ENCODE peak calls at places on chromosomes 4 and X, in five cellular contexts. C, F, Y, L and A are unnamed samples.

GRCh38 chr4:48228887-48229462 is 40.7 kb downstream of the TEC start:
- DNase-seq in C (no peak), L (no peak), F (no peak), Y (no peak), A (no peak)

GRCh38 chr4:44448548-44449443 is at the start of gene KCTD8:
- DNase-seq in L (peak; percentile 43), Y (peak; percentile 79), F (peak; percentile 71), C (peak; percentile 85), A (peak; percentile 93)

GRCh38 chrX:132622130-132622529 is 133.3 kb upstream of the MBNL3 start:
- DNase-seq in F (no peak), C (no peak), L (no peak), Y (no peak), A (no peak)

GRCh38 chr4:81606796-81607550 is 135.3 kb upstream of the RASGEF1B start:
- DNase-seq in C (no peak), L (no peak), Y (peak; percentile 51), F (no peak), A (no peak)

GRCh38 chrX:141960573-141960972 is 56.9 kb downstream of the MAGEC1 start:
- DNase-seq in Y (no peak), C (no peak), F (no peak), L (no peak), A (no peak)

GRCh38 chr4:138560448-138560847 is 318.3 kb upstream of the SLC7A11 start:
- DNase-seq in Y (no peak), L (no peak), C (no peak), F (no peak), A (no peak)

GRCh38 chr4:135267148-135267878 is 1065.7 kb upstream of the PABPC4L start:
- DNase-seq in C (no peak), L (no peak), Y (no peak), F (no peak), A (no peak)

GRCh38 chr4:174427562-174428140 is 94.6 kb downstream of the HPGD start:
- DNase-seq in F (no peak), Y (no peak), C (no peak), L (no peak), A (no peak)

GRCh38 chr4:14100349-14100748 is 472.8 kb upstream of the BOD1L1 start:
- DNase-seq in L (no peak), F (no peak), C (no peak), Y (no peak), A (no peak)

GRCh38 chrX:17519349-17519748 is 144.3 kb downstream of the NHS start:
- DNase-seq in C (peak; percentile 75), F (no peak), Y (no peak), L (peak; percentile 58), A (no peak)

GRCh38 chr4:1208266-1208961 is 36.0 kb upstream of the SPON2 start:
- DNase-seq in Y (peak; percentile 20), L (no peak), C (peak; percentile 79), F (no peak), A (no peak)

GRCh38 chr4:3688018-3688998 is 77.9 kb upstream of the ADRA2C start:
- DNase-seq in Y (no peak), C (peak; percentile 53), F (no peak), L (no peak), A (no peak)

GRCh38 chrX:70201732-70202131 is 24.4 kb downstream of the DGAT2L6 start:
- DNase-seq in C (no peak), Y (no peak), L (no peak), F (no peak), A (no peak)

GRCh38 chrX:24186483-24186882 is 37.0 kb downstream of the ZFX start:
- DNase-seq in L (no peak), C (no peak), Y (no peak), F (no peak), A (no peak)

GRCh38 chrX:47900833-47901232 is 64.1 kb downstream of the ZNF81 start:
- DNase-seq in F (no peak), C (no peak), Y (no peak), L (no peak), A (no peak)

GRCh38 chrX:123450217-123450616 is 266.1 kb downstream of the GRIA3 start:
- DNase-seq in F (peak; percentile 3), C (no peak), L (no peak), Y (no peak), A (no peak)

GRCh38 chrX:30219372-30219771 is 4.0 kb downstream of the MAGEB2 start:
- DNase-seq in L (no peak), C (no peak), F (no peak), Y (no peak), A (no peak)

GRCh38 chrX:53262918-53263394 is 18.4 kb downstream of the IQSEC2 start:
- DNase-seq in F (no peak), Y (no peak), L (no peak), C (no peak), A (no peak)

GRCh38 chrX:85922821-85923220 is 124.5 kb downstream of the CHM start:
- DNase-seq in Y (peak; percentile 26), C (no peak), F (no peak), L (no peak), A (no peak)

GRCh38 chrX:7706032-7706431 is 136.9 kb upstream of the VCX start:
- DNase-seq in L (no peak), F (no peak), C (no peak), Y (no peak), A (no peak)

GRCh38 chr4:119026662-119027444 is 108.8 kb upstream of the MYOZ2 start:
- DNase-seq in Y (no peak), F (no peak), L (peak; percentile 61), C (no peak), A (no peak)

GRCh38 chrX:43423876-43424275 is 232.2 kb upstream of the MAOA start:
- DNase-seq in F (no peak), C (no peak), Y (no peak), L (no peak), A (no peak)

GRCh38 chrX:148991502-148991901 is 491.1 kb downstream of the AFF2 start:
- DNase-seq in C (no peak), L (no peak), F (no peak), Y (no peak), A (no peak)

GRCh38 chrX:11427082-11428033 is 134.1 kb downstream of the AMELX start:
- DNase-seq in Y (no peak), L (peak; percentile 29), F (no peak), C (peak; percentile 76), A (peak; percentile 43)

GRCh38 chr4:119628281-119629141 is at the start of gene PDE5A:
- DNase-seq in Y (peak; percentile 81), C (peak; percentile 85), L (peak; percentile 63), F (peak; percentile 46), A (peak; percentile 83)

GRCh38 chr4:91243132-91243531 is 1060.6 kb upstream of the GRID2 start:
- DNase-seq in F (no peak), C (no peak), Y (peak; percentile 83), L (no peak), A (no peak)

GRCh38 chrX:7283741-7284140 is 135.8 kb upstream of the PUDP start:
- DNase-seq in C (no peak), Y (no peak), F (no peak), L (no peak), A (no peak)

GRCh38 chr4:182447938-182448280 is 204.7 kb downstream of the TENM3 start:
- DNase-seq in Y (no peak), L (no peak), C (no peak), F (no peak), A (no peak)

GRCh38 chr4:165005352-165005751 is 26.4 kb upstream of the TRIM60 start:
- DNase-seq in L (no peak), C (no peak), Y (no peak), F (no peak), A (no peak)

GRCh38 chr4:8391972-8392371 is 48.6 kb downstream of the ACOX3 start:
- DNase-seq in F (no peak), Y (peak; percentile 30), L (peak; percentile 45), C (no peak), A (no peak)

GRCh38 chr4:82833696-82834313 is 35.2 kb upstream of the SCD5 start:
- DNase-seq in L (no peak), Y (no peak), C (no peak), F (peak; percentile 27), A (no peak)

GRCh38 chrX:41677183-41677582 is 11.6 kb upstream of the GPR34 start:
- DNase-seq in Y (no peak), L (no peak), C (no peak), F (no peak), A (no peak)
- H3K27me3 ChIP-seq in Y (no peaks in the 10 kb centered on the region), L (peaks cover 8% of the 10 kb centered on the region), C (no peaks in the 10 kb centered on the region), F (no peaks in the 10 kb centered on the region), A (no peaks in the 10 kb centered on the region)

DNA sequence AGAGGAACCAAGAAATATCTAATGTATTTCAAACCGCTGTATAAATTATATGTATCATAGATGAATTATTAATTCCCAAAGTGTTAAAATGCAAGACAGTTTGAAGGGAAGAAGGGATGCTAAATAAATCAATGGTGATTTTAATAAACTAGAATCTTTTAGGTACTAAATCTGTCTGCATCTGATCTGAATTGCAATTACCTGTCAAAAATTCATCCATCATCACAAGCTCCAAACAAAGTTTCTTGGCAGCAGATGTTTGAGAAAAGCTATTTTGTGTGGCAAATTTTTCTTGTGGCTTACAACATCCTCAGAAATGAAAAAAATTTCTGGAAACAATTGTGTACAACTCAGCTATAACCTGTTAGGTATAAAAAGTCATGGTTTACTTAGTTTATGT is 816.0 kb upstream of the NDST4 start:
- DNase-seq in C (no peak), Y (no peak), F (no peak), L (no peak), A (no peak)
- TF ChIP-seq EP300 in C (no peak), Y (no peak), F (no peak), L (no peak), A (no peak)

GRCh38 chr4:40471923-40472322 is 136.8 kb downstream of the CHRNA9 start:
- DNase-seq in C (no peak), Y (no peak), L (no peak), F (no peak), A (no peak)

GRCh38 chr4:40473578-40474388 is 138.7 kb downstream of the CHRNA9 start:
- DNase-seq in C (no peak), F (peak; percentile 87), L (no peak), Y (no peak), A (peak; percentile 46)

GRCh38 chr4:40479378-40479777 is 144.2 kb downstream of the CHRNA9 start:
- DNase-seq in L (no peak), F (no peak), Y (no peak), C (no peak), A (no peak)

GRCh38 chr4:40478215-40478614 is 143.1 kb downstream of the CHRNA9 start:
- DNase-seq in L (no peak), Y (no peak), C (no peak), F (no peak), A (no peak)

GRCh38 chr4:40475609-40476008 is 140.5 kb downstream of the CHRNA9 start:
- DNase-seq in Y (peak; percentile 47), C (no peak), F (peak; percentile 9), L (no peak), A (no peak)
- TF ChIP-seq POLR2A in Y (no peak), C (no peak), F (no peak), L (no peak), A (no peak)

GRCh38 chr4:4838602-4839470 is 20.6 kb upstream of the MSX1 start:
- DNase-seq in Y (no peak), C (peak; percentile 56), L (no peak), F (peak; percentile 28), A (no peak)

GRCh38 chr4:4841156-4841555 is 18.3 kb upstream of the MSX1 start:
- DNase-seq in F (no peak), Y (no peak), C (no peak), L (no peak), A (no peak)

GRCh38 chr4:4837921-4838601 is 21.4 kb upstream of the MSX1 start:
- DNase-seq in Y (no peak), L (no peak), F (no peak), C (peak; percentile 50), A (peak; percentile 14)

GRCh38 chr4:4839471-4839810 is 20.0 kb upstream of the MSX1 start:
- DNase-seq in F (no peak), L (no peak), Y (no peak), C (peak; percentile 57), A (no peak)

GRCh38 chr4:4840351-4840750 is 19.1 kb upstream of the MSX1 start:
- DNase-seq in F (no peak), C (no peak), L (no peak), Y (no peak), A (no peak)
- H3K27me3 ChIP-seq in F (no peaks in the 10 kb centered on the region), C (peaks cover 29% of the 10 kb centered on the region), L (peaks cover 23% of the 10 kb centered on the region), Y (peaks cover 4% of the 10 kb centered on the region), A (no peaks in the 10 kb centered on the region)